ENCODE peak calls at places on chromosome 21, in ten cellular contexts. One of them, this sample, is unnamed.

GRCh38 chr21:35989185-35989735 is 71.1 kb downstream of the SETD4 start:
- DNase-seq in upper lobe of right lung: no peak
- DNase-seq in GM10248: no peak
- DNase-seq in ureter: peak
- DNase-seq in progenitor cell of endocrine pancreas: no peak
- DNase-seq in caudate nucleus: no peak
- DNase-seq in stimulated activated CD4-positive, alpha-beta T cell treated with anti-CD3 and anti-CD28 coated beads, Interleukin-1b, Interleukin-23, amount 100 ng/mL, for 48 hours: no peak
- DNase-seq in ovary: no peak
- DNase-seq in HuH-7: no peak
- DNase-seq in T-helper 9 cell: no peak
- DNase-seq in this sample: no peak

GRCh38 chr21:32584472-32584871 is 851 bp downstream of the TCP10L start:
- DNase-seq in upper lobe of right lung: no peak
- DNase-seq in progenitor cell of endocrine pancreas: no peak
- DNase-seq in HuH-7: no peak
- DNase-seq in ovary: no peak
- DNase-seq in GM10248: no peak
- DNase-seq in ureter: no peak
- DNase-seq in stimulated activated CD4-positive, alpha-beta T cell treated with anti-CD3 and anti-CD28 coated beads, Interleukin-1b, Interleukin-23, amount 100 ng/mL, for 48 hours: no peak
- DNase-seq in T-helper 9 cell: no peak
- DNase-seq in caudate nucleus: no peak
- DNase-seq in this sample: no peak

GRCh38 chr21:38488640-38489282 is 9.5 kb downstream of the ERG start:
- DNase-seq in ovary: no peak
- DNase-seq in caudate nucleus: no peak
- DNase-seq in HuH-7: no peak
- DNase-seq in ureter: no peak
- DNase-seq in GM10248: no peak
- DNase-seq in upper lobe of right lung: no peak
- DNase-seq in progenitor cell of endocrine pancreas: no peak
- DNase-seq in T-helper 9 cell: no peak
- DNase-seq in stimulated activated CD4-positive, alpha-beta T cell treated with anti-CD3 and anti-CD28 coated beads, Interleukin-1b, Interleukin-23, amount 100 ng/mL, for 48 hours: no peak
- DNase-seq in this sample: no peak

GRCh38 chr21:42986125-42986783 is 11.9 kb downstream of the PKNOX1 start:
- DNase-seq in upper lobe of right lung: no peak
- DNase-seq in ureter: no peak
- DNase-seq in stimulated activated CD4-positive, alpha-beta T cell treated with anti-CD3 and anti-CD28 coated beads, Interleukin-1b, Interleukin-23, amount 100 ng/mL, for 48 hours: no peak
- DNase-seq in T-helper 9 cell: no peak
- DNase-seq in GM10248: no peak
- DNase-seq in HuH-7: no peak
- DNase-seq in progenitor cell of endocrine pancreas: no peak
- DNase-seq in ovary: no peak
- DNase-seq in caudate nucleus: no peak
- DNase-seq in this sample: no peak

GRCh38 chr21:29638761-29639327 is 301.0 kb downstream of the GRIK1 start:
- DNase-seq in GM10248: no peak
- DNase-seq in upper lobe of right lung: no peak
- DNase-seq in ovary: no peak
- DNase-seq in ureter: no peak
- DNase-seq in T-helper 9 cell: no peak
- DNase-seq in progenitor cell of endocrine pancreas: no peak
- DNase-seq in stimulated activated CD4-positive, alpha-beta T cell treated with anti-CD3 and anti-CD28 coated beads, Interleukin-1b, Interleukin-23, amount 100 ng/mL, for 48 hours: no peak
- DNase-seq in HuH-7: no peak
- DNase-seq in caudate nucleus: no peak
- DNase-seq in this sample: no peak

GRCh38 chr21:37907076-37907475 is 9.2 kb downstream of the KCNJ6 start:
- DNase-seq in caudate nucleus: no peak
- DNase-seq in progenitor cell of endocrine pancreas: no peak
- DNase-seq in HuH-7: no peak
- DNase-seq in ovary: no peak
- DNase-seq in ureter: no peak
- DNase-seq in T-helper 9 cell: no peak
- DNase-seq in GM10248: no peak
- DNase-seq in upper lobe of right lung: no peak
- DNase-seq in stimulated activated CD4-positive, alpha-beta T cell treated with anti-CD3 and anti-CD28 coated beads, Interleukin-1b, Interleukin-23, amount 100 ng/mL, for 48 hours: no peak
- DNase-seq in this sample: no peak

GRCh38 chr21:14215971-14216621 is at the start of gene RBM11:
- DNase-seq in upper lobe of right lung: peak
- DNase-seq in caudate nucleus: peak
- DNase-seq in T-helper 9 cell: peak
- DNase-seq in GM10248: peak
- DNase-seq in ovary: peak
- DNase-seq in HuH-7: peak
- DNase-seq in progenitor cell of endocrine pancreas: peak
- DNase-seq in ureter: peak
- DNase-seq in stimulated activated CD4-positive, alpha-beta T cell treated with anti-CD3 and anti-CD28 coated beads, Interleukin-1b, Interleukin-23, amount 100 ng/mL, for 48 hours: peak
- DNase-seq in this sample: no peak

GRCh38 chr21:35171385-35171784 is 122.3 kb upstream of the RUNX1 start:
- DNase-seq in upper lobe of right lung: no peak
- DNase-seq in HuH-7: no peak
- DNase-seq in ureter: no peak
- DNase-seq in progenitor cell of endocrine pancreas: no peak
- DNase-seq in stimulated activated CD4-positive, alpha-beta T cell treated with anti-CD3 and anti-CD28 coated beads, Interleukin-1b, Interleukin-23, amount 100 ng/mL, for 48 hours: no peak
- DNase-seq in T-helper 9 cell: no peak
- DNase-seq in caudate nucleus: no peak
- DNase-seq in ovary: no peak
- DNase-seq in GM10248: no peak
- DNase-seq in this sample: no peak

GRCh38 chr21:32559004-32559610 is 26.2 kb downstream of the TCP10L start:
- DNase-seq in stimulated activated CD4-positive, alpha-beta T cell treated with anti-CD3 and anti-CD28 coated beads, Interleukin-1b, Interleukin-23, amount 100 ng/mL, for 48 hours: no peak
- DNase-seq in HuH-7: no peak
- DNase-seq in GM10248: no peak
- DNase-seq in T-helper 9 cell: no peak
- DNase-seq in upper lobe of right lung: no peak
- DNase-seq in ureter: no peak
- DNase-seq in ovary: no peak
- DNase-seq in caudate nucleus: no peak
- DNase-seq in progenitor cell of endocrine pancreas: no peak
- DNase-seq in this sample: no peak

GRCh38 chr21:29343517-29343916 is 44.8 kb downstream of the BACH1 start:
- DNase-seq in caudate nucleus: no peak
- DNase-seq in progenitor cell of endocrine pancreas: no peak
- DNase-seq in GM10248: no peak
- DNase-seq in ureter: no peak
- DNase-seq in HuH-7: no peak
- DNase-seq in upper lobe of right lung: no peak
- DNase-seq in stimulated activated CD4-positive, alpha-beta T cell treated with anti-CD3 and anti-CD28 coated beads, Interleukin-1b, Interleukin-23, amount 100 ng/mL, for 48 hours: no peak
- DNase-seq in T-helper 9 cell: no peak
- DNase-seq in ovary: no peak
- DNase-seq in this sample: no peak

GRCh38 chr21:20997308-20997632 is 939 bp upstream of the NCAM2 start:
- DNase-seq in HuH-7: no peak
- DNase-seq in caudate nucleus: no peak
- DNase-seq in upper lobe of right lung: no peak
- DNase-seq in T-helper 9 cell: no peak
- DNase-seq in stimulated activated CD4-positive, alpha-beta T cell treated with anti-CD3 and anti-CD28 coated beads, Interleukin-1b, Interleukin-23, amount 100 ng/mL, for 48 hours: no peak
- DNase-seq in GM10248: no peak
- DNase-seq in ovary: no peak
- DNase-seq in progenitor cell of endocrine pancreas: no peak
- DNase-seq in ureter: no peak
- DNase-seq in this sample: no peak

GRCh38 chr21:44527156-44527982 is 12.6 kb downstream of the KRTAP10-1 start:
- DNase-seq in progenitor cell of endocrine pancreas: no peak
- DNase-seq in T-helper 9 cell: no peak
- DNase-seq in ovary: no peak
- DNase-seq in caudate nucleus: no peak
- DNase-seq in GM10248: no peak
- DNase-seq in HuH-7: no peak
- DNase-seq in ureter: no peak
- DNase-seq in stimulated activated CD4-positive, alpha-beta T cell treated with anti-CD3 and anti-CD28 coated beads, Interleukin-1b, Interleukin-23, amount 100 ng/mL, for 48 hours: no peak
- DNase-seq in upper lobe of right lung: peak
- DNase-seq in this sample: no peak

GRCh38 chr21:36288651-36289243 is 31.2 kb upstream of the MORC3 start:
- DNase-seq in GM10248: no peak
- DNase-seq in ovary: no peak
- DNase-seq in T-helper 9 cell: no peak
- DNase-seq in HuH-7: no peak
- DNase-seq in upper lobe of right lung: no peak
- DNase-seq in caudate nucleus: no peak
- DNase-seq in stimulated activated CD4-positive, alpha-beta T cell treated with anti-CD3 and anti-CD28 coated beads, Interleukin-1b, Interleukin-23, amount 100 ng/mL, for 48 hours: no peak
- DNase-seq in progenitor cell of endocrine pancreas: no peak
- DNase-seq in ureter: no peak
- DNase-seq in this sample: no peak